ENCODE peak calls at places on chromosome 11, in six cellular contexts. C is IMR-90, Y is H1, U is neuronal stem cell, H is H9, I is mesenchymal stem cell. J is an unnamed sample.
A peak's percentile ranks its signal among the peaks of the same experiment; 100 is the strongest.

GRCh38 chr11:102733232-102733875 is 8.6 kb upstream of the MMP8 start:
- DNase-seq in Y (peak; percentile 57), C (peak; percentile 47), U (peak; percentile 59), H (peak; percentile 79), I (peak; percentile 67), J (peak; percentile 90)

GRCh38 chr11:122045181-122045586 is 70.8 kb downstream of the BLID start:
- DNase-seq in Y (no peak), U (no peak), C (peak; percentile 92), I (peak; percentile 86), H (no peak), J (no peak)

GRCh38 chr11:111399187-111400031 is 20.3 kb upstream of the POU2AF1 start:
- DNase-seq in C (no peak), H (no peak), Y (no peak), U (no peak), I (no peak), J (no peak)

GRCh38 chr11:111764621-111765020 is 1.6 kb downstream of the PPP2R1B start:
- DNase-seq in Y (no peak), I (peak; percentile 37), C (peak; percentile 51), U (no peak), H (no peak), J (no peak)

GRCh38 chr11:124301482-124301881 is 12.3 kb downstream of the OR8D1 start:
- DNase-seq in C (peak; percentile 54), U (no peak), H (no peak), Y (no peak), I (peak; percentile 87), J (no peak)

GRCh38 chr11:43278302-43278956 is 33.4 kb upstream of the API5 start:
- DNase-seq in H (peak; percentile 60), C (peak; percentile 23), U (peak; percentile 23), Y (no peak), I (peak; percentile 19), J (peak; percentile 4)

GRCh38 chr11:46240371-46240770 is 37.1 kb upstream of the CREB3L1 start:
- DNase-seq in Y (no peak), I (peak; percentile 28), C (no peak), U (no peak), H (no peak), J (no peak)

GRCh38 chr11:112361396-112361795 is 100.7 kb upstream of the PLET1 start:
- DNase-seq in I (no peak), Y (no peak), C (no peak), U (no peak), H (no peak), J (no peak)

GRCh38 chr11:67283490-67283963 is 5.6 kb upstream of the ANKRD13D start:
- DNase-seq in Y (no peak), I (no peak), C (no peak), H (no peak), U (no peak), J (peak; percentile 33)

DNA sequence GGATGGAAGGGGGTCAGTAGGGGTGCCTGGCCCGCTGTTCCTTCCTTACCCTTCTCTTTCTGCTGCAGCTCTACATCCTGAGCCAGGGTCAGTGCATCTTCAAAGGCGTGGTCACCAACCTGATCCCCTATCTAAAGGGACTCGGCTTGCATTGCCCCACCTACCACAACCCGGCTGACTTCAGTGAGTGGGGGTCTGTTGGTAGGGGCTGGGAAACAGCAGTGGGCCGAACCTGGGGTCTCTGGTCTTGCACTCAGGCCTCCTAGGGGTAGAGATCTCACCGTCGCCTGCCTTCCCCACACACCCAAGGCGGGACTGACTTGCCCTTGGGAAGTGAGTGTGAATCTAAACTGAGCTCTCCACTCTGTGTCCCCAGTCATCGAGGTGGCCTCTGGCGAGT is 7.6 kb downstream of the ABCG4 start:
- DNase-seq in U (no peak), I (no peak), H (no peak), C (no peak), Y (no peak), J (no peak)
- H4K91ac ChIP-seq in U (no peak overlapping the region), I (no peak overlapping the region), H (no peak overlapping the region), C (no peak overlapping the region), Y (no peak overlapping the region), J (no peak overlapping the region)

GRCh38 chr11:86570457-86570856 is 102.0 kb downstream of the ME3 start:
- DNase-seq in U (no peak), H (no peak), C (no peak), Y (no peak), I (no peak), J (no peak)
- H2AK5ac ChIP-seq in U (no peak overlapping the region), H (no peak overlapping the region), C (no peak overlapping the region), Y (no peak overlapping the region), I (peak overlapping the region; percentile 89), J (no peak overlapping the region)

GRCh38 chr11:3626250-3626960 is 15.4 kb downstream of the ART5 start:
- DNase-seq in C (no peak), U (no peak), I (no peak), Y (no peak), H (peak; percentile 57), J (peak; percentile 10)

GRCh38 chr11:3631331-3631730 is 10.5 kb downstream of the ART5 start:
- DNase-seq in Y (no peak), I (no peak), U (no peak), C (no peak), H (no peak), J (no peak)

GRCh38 chr11:3623126-3623525 is 18.7 kb downstream of the ART5 start:
- DNase-seq in I (no peak), H (no peak), U (no peak), Y (no peak), C (no peak), J (no peak)

GRCh38 chr11:3622521-3622920 is 19.3 kb downstream of the ART5 start:
- DNase-seq in I (no peak), Y (no peak), H (no peak), C (no peak), U (no peak), J (no peak)

DNA sequence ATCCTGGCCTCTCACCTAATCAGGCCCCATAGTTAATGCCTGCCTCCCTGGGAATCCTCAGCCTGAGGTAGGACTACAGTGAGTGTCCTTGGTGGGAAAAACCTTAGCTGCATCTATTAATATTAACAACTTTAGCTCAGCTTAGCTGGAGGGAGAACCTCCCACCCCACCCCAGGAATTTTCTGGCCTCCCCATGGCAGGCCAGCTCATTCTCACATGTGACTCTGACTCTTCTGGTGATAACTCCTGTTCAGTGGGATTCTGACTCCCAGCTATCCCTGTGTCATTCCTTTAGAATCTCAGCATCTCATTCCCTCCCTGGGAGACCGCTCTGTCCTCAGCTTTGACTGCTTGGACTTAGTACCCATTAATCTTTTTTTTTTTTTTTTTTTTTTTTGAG is 14.5 kb downstream of the ART5 start:
- DNase-seq in U (no peak), C (peak; percentile 81), I (peak; percentile 81), H (no peak), Y (no peak), J (no peak)
- H4K91ac ChIP-seq in U (no peak overlapping the region), C (no peak overlapping the region), I (no peak overlapping the region), H (no peak overlapping the region), Y (no peak overlapping the region), J (no peak overlapping the region)

DNA sequence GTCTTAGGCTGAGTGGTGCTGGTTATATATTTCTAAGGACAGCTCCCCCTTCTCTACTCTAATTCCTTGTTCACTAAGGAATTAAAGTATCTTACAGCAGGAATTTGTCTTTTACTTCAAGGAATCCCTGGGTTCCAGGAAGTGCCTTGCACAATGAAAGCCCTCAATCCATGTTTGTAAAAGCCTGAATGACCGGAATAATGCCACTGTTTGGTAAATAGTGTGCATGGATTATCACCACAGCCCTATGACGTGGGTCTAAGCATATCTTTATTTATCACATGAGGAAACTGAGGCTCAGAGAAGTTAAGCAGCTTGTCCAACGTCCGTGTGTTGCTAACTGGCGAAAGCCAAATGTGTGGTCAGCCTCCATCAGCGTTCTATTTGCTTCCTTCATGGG is 135.7 kb upstream of the NAV2 start:
- DNase-seq in C (no peak), U (no peak), H (no peak), Y (no peak), I (no peak), J (peak; percentile 37)
- H2AK5ac ChIP-seq in C (peak overlapping the region; percentile 54), U (no peak overlapping the region), H (no peak overlapping the region), Y (no peak overlapping the region), I (no peak overlapping the region), J (no peak overlapping the region)

GRCh38 chr11:44893250-44894216 is 57.1 kb downstream of the TP53I11 start:
- DNase-seq in I (no peak), H (no peak), U (no peak), Y (no peak), C (no peak), J (no peak)

GRCh38 chr11:44894217-44894617 is 56.5 kb downstream of the TP53I11 start:
- DNase-seq in C (peak; percentile 66), U (peak; percentile 80), H (peak; percentile 91), I (peak; percentile 66), Y (peak; percentile 79), J (peak; percentile 39)

GRCh38 chr11:44887598-44887997 is 63.1 kb downstream of the TP53I11 start:
- DNase-seq in U (no peak), I (no peak), C (no peak), H (no peak), Y (no peak), J (no peak)

GRCh38 chr11:44889266-44889665 is 61.4 kb downstream of the TP53I11 start:
- DNase-seq in Y (no peak), C (peak; percentile 23), I (no peak), H (no peak), U (no peak), J (no peak)

DNA sequence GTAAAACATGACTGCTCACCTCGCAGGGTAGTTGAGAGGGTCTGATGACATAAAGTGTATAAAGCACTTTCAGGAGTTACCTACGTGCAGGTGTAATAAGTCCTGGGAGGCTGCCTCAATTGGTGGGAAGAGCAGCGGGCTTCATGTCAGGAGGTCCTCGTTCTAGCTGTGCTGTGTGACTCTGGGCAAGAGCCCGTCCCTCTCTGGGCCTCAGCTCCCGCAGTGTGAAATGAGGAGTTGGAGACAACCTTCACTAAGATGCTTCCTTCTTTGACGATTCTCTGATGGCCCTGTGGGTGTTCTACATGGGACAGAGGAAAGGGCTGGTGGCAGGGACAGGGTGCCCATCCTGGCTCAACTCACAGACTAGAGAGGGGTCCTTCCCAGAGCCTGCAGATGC is 57.8 kb downstream of the TP53I11 start:
- DNase-seq in U (no peak), C (no peak), H (no peak), Y (no peak), I (no peak), J (no peak)
- H4K91ac ChIP-seq in U (no peak overlapping the region), C (no peak overlapping the region), H (no peak overlapping the region), Y (no peak overlapping the region), I (no peak overlapping the region), J (no peak overlapping the region)

GRCh38 chr11:9982796-9983579 is 311.0 kb downstream of the SBF2 start:
- DNase-seq in H (peak; percentile 79), Y (peak; percentile 75), I (no peak), C (peak; percentile 40), U (no peak), J (no peak)
- H2AK5ac ChIP-seq in H (no peak overlapping the region), Y (no peak overlapping the region), I (peak overlapping the region; percentile 79), C (peak overlapping the region; percentile 71), U (no peak overlapping the region), J (no peak overlapping the region)

GRCh38 chr11:58945663-58946062 is 6.4 kb downstream of the GLYATL1 start:
- DNase-seq in U (no peak), C (no peak), Y (no peak), I (no peak), H (no peak), J (no peak)
- H4K91ac ChIP-seq in U (no peak overlapping the region), C (no peak overlapping the region), Y (no peak overlapping the region), I (no peak overlapping the region), H (no peak overlapping the region), J (no peak overlapping the region)

GRCh38 chr11:69010361-69010891 is 2.6 kb downstream of the MRGPRF start:
- DNase-seq in U (no peak), H (no peak), I (peak; percentile 19), Y (no peak), C (peak; percentile 16), J (peak; percentile 11)
- H2AK5ac ChIP-seq in U (peak overlapping the region; percentile 99), H (no peak overlapping the region), I (peak overlapping the region; percentile 33), Y (peak overlapping the region; percentile 24), C (peak overlapping the region; percentile 100), J (peak overlapping the region; percentile 37)

GRCh38 chr11:1930448-1930802 is 10.9 kb downstream of the TNNT3 start:
- DNase-seq in C (no peak), H (no peak), I (no peak), Y (no peak), U (no peak), J (no peak)
- H4K91ac ChIP-seq in C (no peak overlapping the region), H (no peak overlapping the region), I (no peak overlapping the region), Y (no peak overlapping the region), U (no peak overlapping the region), J (no peak overlapping the region)